ENCODE peak calls at places on chromosomes 2 and 18, in five cellular contexts. T is dorsolateral prefrontal cortex; C is CD8-positive, alpha-beta memory T cell; M is testis; V is BJ. J is an unnamed sample.

GRCh38 chr2:125168442-125168841 is 1143.4 kb downstream of the CNTNAP5 start:
- DNase-seq in T (no peak), C (no peak), M (no peak), V (no peak), J (peak; percentile 30)

GRCh38 chr2:23301151-23301550 is 83.8 kb upstream of the KLHL29 start:
- DNase-seq in T (no peak), C (no peak), M (no peak), V (no peak), J (no peak)

GRCh38 chr2:170997893-170998477 is 68.9 kb downstream of the GORASP2 start:
- DNase-seq in T (no peak), C (no peak), M (no peak), V (no peak), J (no peak)

GRCh38 chr2:12555012-12555645 is 161.6 kb upstream of the TRIB2 start:
- DNase-seq in T (no peak), C (no peak), M (no peak), V (peak; percentile 29), J (peak; percentile 50)

GRCh38 chr2:172811027-172811426 is 75.4 kb downstream of the RAPGEF4 start:
- DNase-seq in T (peak; percentile 55), C (no peak), M (no peak), V (no peak), J (no peak)

GRCh38 chr2:107717666-107718065 is 109.0 kb upstream of the RGPD4 start:
- DNase-seq in T (no peak), C (no peak), M (no peak), V (no peak), J (no peak)

GRCh38 chr2:15820283-15820591 is 120.1 kb upstream of the MYCN start:
- DNase-seq in T (no peak), C (no peak), M (no peak), V (no peak), J (no peak)

GRCh38 chr2:23497063-23497462 is 112.1 kb downstream of the KLHL29 start:
- DNase-seq in T (no peak), C (no peak), M (no peak), V (no peak), J (no peak)

GRCh38 chr18:3857544-3857943 is 407.6 kb downstream of the TGIF1 start:
- DNase-seq in T (no peak), C (no peak), M (no peak), V (no peak), J (no peak)

GRCh38 chr2:48439102-48439501 is 90.9 kb upstream of the STON1 start:
- DNase-seq in T (no peak), C (no peak), M (no peak), V (no peak), J (no peak)

GRCh38 chr2:99818842-99819241 is 323.5 kb downstream of the AFF3 start:
- DNase-seq in T (no peak), C (no peak), M (no peak), V (no peak), J (no peak)

GRCh38 chr18:75267643-75268184 is 57.1 kb downstream of the TSHZ1 start:
- DNase-seq in T (no peak), C (no peak), M (no peak), V (no peak), J (no peak)

GRCh38 chr2:46954951-46955571 is 39.5 kb upstream of the MCFD2 start:
- DNase-seq in T (no peak), C (no peak), M (peak; percentile 84), V (peak; percentile 73), J (peak; percentile 49)

GRCh38 chr18:44602845-44603244 is 77.8 kb upstream of the SETBP1 start:
- DNase-seq in T (no peak), C (no peak), M (no peak), V (no peak), J (no peak)

GRCh38 chr2:69493268-69493667 is 56.0 kb upstream of the NFU1 start:
- DNase-seq in T (peak; percentile 48), C (no peak), M (peak; percentile 20), V (no peak), J (no peak)

GRCh38 chr2:10547011-10547410 is 98.9 kb upstream of the ODC1 start:
- DNase-seq in T (no peak), C (no peak), M (no peak), V (peak; percentile 24), J (no peak)

GRCh38 chr18:22983175-22983574 is 50.0 kb downstream of the RBBP8 start:
- DNase-seq in T (no peak), C (peak; percentile 6), M (no peak), V (no peak), J (peak; percentile 9)

GRCh38 chr18:51196811-51197660 is 445 bp downstream of the MEX3C start:
- DNase-seq in T (no peak), C (no peak), M (peak; percentile 34), V (no peak), J (no peak)
- H3K4me3 ChIP-seq in T (peak overlapping the region; percentile 93), C (peak overlapping the region; percentile 74), M (peak overlapping the region; percentile 90), V (peak overlapping the region; percentile 97), J (peak overlapping the region; percentile 92)

GRCh38 chr18:66874812-66875474 is 271.1 kb upstream of the CDH19 start:
- DNase-seq in T (no peak), C (no peak), M (no peak), V (no peak), J (no peak)

GRCh38 chr18:66873899-66874298 is 270.0 kb upstream of the CDH19 start:
- DNase-seq in T (no peak), C (no peak), M (no peak), V (no peak), J (no peak)

GRCh38 chr18:66872277-66872676 is 268.4 kb upstream of the CDH19 start:
- DNase-seq in T (no peak), C (no peak), M (no peak), V (no peak), J (no peak)

DNA sequence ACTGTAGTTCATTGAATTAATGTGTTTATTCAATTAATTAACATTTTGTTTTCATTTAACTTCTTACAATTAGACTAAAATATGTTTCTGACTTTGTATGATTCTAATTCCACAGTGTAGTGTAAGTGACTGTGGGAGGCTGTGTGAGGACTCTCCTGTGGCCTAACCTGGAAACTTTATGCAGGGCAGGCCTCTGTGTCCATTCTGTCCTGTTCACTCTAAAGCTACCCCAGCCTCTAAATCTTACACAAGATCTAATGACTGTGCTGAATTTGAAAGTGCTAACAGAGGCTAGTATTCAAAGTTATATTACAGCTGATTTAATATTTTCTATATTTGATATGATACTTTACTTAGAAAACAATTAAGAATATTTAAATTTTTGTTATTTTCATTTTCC is 270.5 kb upstream of the CDH19 start:
- DNase-seq in T (no peak), C (no peak), M (no peak), V (no peak), J (no peak)
- H3K4me3 ChIP-seq in T (no peak overlapping the region), C (no peak overlapping the region), M (no peak overlapping the region), V (no peak overlapping the region), J (no peak overlapping the region)

DNA sequence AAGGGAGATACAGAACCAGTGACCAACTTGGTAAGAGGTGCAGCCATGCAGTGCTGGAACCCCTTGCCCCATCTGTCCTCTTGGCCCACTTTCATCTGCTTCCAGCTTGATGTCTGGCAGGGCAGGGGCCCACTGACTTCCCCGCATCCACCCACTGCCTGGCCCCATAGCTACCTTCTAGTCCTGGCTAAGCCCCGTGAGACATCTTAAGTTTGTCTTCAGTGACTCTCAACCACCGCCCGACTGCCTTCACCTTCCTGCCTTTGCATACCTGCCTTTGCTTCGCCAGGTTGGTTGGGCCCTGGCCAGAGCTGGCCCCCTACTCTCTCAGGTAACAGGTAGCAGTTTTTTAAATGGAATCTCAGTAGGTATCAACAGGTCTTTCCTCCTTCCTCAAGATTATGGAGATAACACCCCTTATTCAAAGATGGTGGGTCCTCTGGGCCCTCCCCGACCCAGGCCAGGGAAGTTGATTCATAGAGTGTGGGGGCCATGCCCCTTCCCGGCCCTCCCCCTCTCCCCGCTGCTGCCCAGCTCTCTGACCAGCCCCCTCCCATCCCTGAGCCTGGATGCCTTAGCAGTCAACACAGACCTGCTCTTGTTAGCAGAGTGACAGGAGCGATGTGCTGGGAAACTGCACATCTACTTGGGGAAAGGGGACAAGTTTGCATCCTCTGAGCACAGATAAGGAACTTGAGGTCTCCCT is 2.8 kb downstream of the ARID5A start:
- DNase-seq in T (no peak), C (no peak), M (no peak), V (no peak), J (no peak)
- H3K4me3 ChIP-seq in T (peak overlapping the region; percentile 94), C (peak overlapping the region; percentile 99), M (no peak overlapping the region), V (no peak overlapping the region), J (no peak overlapping the region)

GRCh38 chr2:219453691-219454131 is 19.1 kb downstream of the SPEG start:
- DNase-seq in T (peak; percentile 56), C (no peak), M (no peak), V (peak; percentile 64), J (peak; percentile 91)
- H3K4me3 ChIP-seq in T (no peak overlapping the region), C (no peak overlapping the region), M (no peak overlapping the region), V (no peak overlapping the region), J (peak overlapping the region; percentile 17)

GRCh38 chr18:501406-501714 is 859 bp upstream of the COLEC12 start:
- DNase-seq in T (no peak), C (no peak), M (no peak), V (no peak), J (no peak)

GRCh38 chr18:499351-500229 is 911 bp downstream of the COLEC12 start:
- DNase-seq in T (no peak), C (no peak), M (no peak), V (peak; percentile 58), J (peak; percentile 40)

GRCh38 chr18:500556-501405 is at the start of gene COLEC12:
- DNase-seq in T (no peak), C (no peak), M (peak; percentile 46), V (no peak), J (no peak)

GRCh38 chr18:498901-499300 is 1.6 kb downstream of the COLEC12 start:
- DNase-seq in T (no peak), C (no peak), M (no peak), V (no peak), J (no peak)

GRCh38 chr18:500230-500555 is 308 bp downstream of the COLEC12 start:
- DNase-seq in T (no peak), C (no peak), M (no peak), V (no peak), J (no peak)
- H3K4me3 ChIP-seq in T (peak overlapping the region; percentile 70), C (no peak overlapping the region), M (peak overlapping the region; percentile 61), V (peak overlapping the region; percentile 79), J (peak overlapping the region; percentile 53)

GRCh38 chr2:128716371-128716770 is 397.7 kb upstream of the HS6ST1 start:
- DNase-seq in T (no peak), C (no peak), M (no peak), V (no peak), J (no peak)
- H3K4me3 ChIP-seq in T (no peak overlapping the region), C (no peak overlapping the region), M (no peak overlapping the region), V (no peak overlapping the region), J (no peak overlapping the region)

DNA sequence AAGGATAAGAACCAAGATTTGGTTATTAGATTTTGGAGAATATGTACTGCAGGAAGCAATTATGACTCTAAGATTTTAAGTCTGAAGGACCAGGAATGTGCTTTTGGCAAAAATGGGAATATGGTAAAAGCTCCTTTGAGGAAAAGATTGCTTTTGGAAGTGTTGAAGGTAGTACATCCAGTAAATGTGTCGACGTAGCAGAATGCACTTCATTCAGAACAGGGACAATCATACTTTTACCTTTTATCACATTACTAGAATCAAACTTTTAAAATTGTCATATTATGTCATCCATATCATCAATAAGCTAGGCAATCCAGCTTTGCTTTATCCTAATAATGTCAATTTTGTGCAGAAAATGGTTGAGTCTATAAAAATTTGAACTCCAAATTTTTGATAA is 74.3 kb upstream of the MSTN start:
- DNase-seq in T (no peak), C (no peak), M (no peak), V (no peak), J (no peak)
- H3K4me3 ChIP-seq in T (no peak overlapping the region), C (no peak overlapping the region), M (no peak overlapping the region), V (no peak overlapping the region), J (no peak overlapping the region)

GRCh38 chr2:36371963-36372391 is 16.4 kb downstream of the CRIM1 start:
- DNase-seq in T (no peak), C (no peak), M (no peak), V (peak; percentile 79), J (no peak)
- H3K4me3 ChIP-seq in T (no peak overlapping the region), C (no peak overlapping the region), M (no peak overlapping the region), V (no peak overlapping the region), J (no peak overlapping the region)

J was measured in skeletal muscle cell.